ENCODE peak calls at places on chromosomes 7 and 10, in ten cellular contexts. V is epithelial cell of esophagus; I is activated CD8-positive, alpha-beta T cell treated with anti-CD3 and anti-CD28 coated beads, Interleukin-2, amount 10 ng/mL, durations not matched to agents 7 days and 5 days; S is EH; H is glutamatergic neuron; D is RCC 7860; A is brain microvascular endothelial cell; U is GM13977; J is Peyer's patch; O is tibial nerve. X is an unnamed sample.

GRCh38 chr10:122515022-122515424 is 45.5 kb upstream of the DMBT1 start:
- DNase-seq in J (no peak), S (no peak), V (no peak), A (no peak), O (no peak), H (no peak), I (no peak), D (no peak), U (no peak), X (no peak)

GRCh38 chr10:126729314-126729871 is 58.9 kb upstream of the C10orf90 start:
- DNase-seq in J (no peak), H (no peak), A (no peak), V (no peak), U (no peak), S (no peak), I (no peak), D (no peak), O (no peak), X (no peak)

GRCh38 chr7:72781631-72782030 is 46.4 kb downstream of the TYW1B start:
- DNase-seq in S (no peak), D (no peak), O (no peak), H (no peak), I (no peak), J (no peak), V (no peak), U (no peak), A (no peak), X (no peak)

GRCh38 chr7:5198741-5199140 is 8.7 kb downstream of the WIPI2 start:
- DNase-seq in I (no peak), J (no peak), V (no peak), O (no peak), S (no peak), A (no peak), H (no peak), U (no peak), D (no peak), X (no peak)

GRCh38 chr7:84389242-84389641 is 194.7 kb upstream of the SEMA3A start:
- DNase-seq in J (no peak), S (no peak), A (no peak), H (no peak), D (no peak), V (no peak), U (peak), O (no peak), I (no peak), X (no peak)

GRCh38 chr10:126663880-126664279 is 6.6 kb downstream of the C10orf90 start:
- DNase-seq in H (no peak), I (no peak), S (peak), D (peak), O (no peak), J (no peak), U (no peak), V (peak), A (peak), X (peak)

GRCh38 chr7:17098515-17098914 is 199.9 kb upstream of the AHR start:
- DNase-seq in J (no peak), I (no peak), D (no peak), O (no peak), U (no peak), S (no peak), A (no peak), V (no peak), H (no peak), X (no peak)

GRCh38 chr7:149830997-149831729 is 7.0 kb upstream of the ZNF862 start:
- DNase-seq in V (no peak), J (no peak), D (no peak), U (no peak), O (no peak), I (no peak), H (no peak), S (no peak), A (no peak), X (no peak)

GRCh38 chr7:155919400-155920067 is 107.3 kb upstream of the SHH start:
- DNase-seq in U (no peak), D (no peak), A (no peak), V (no peak), J (no peak), H (no peak), O (no peak), I (no peak), S (no peak), X (no peak)

GRCh38 chr7:1926908-1927306 is 256.8 kb downstream of the ELFN1 start:
- DNase-seq in I (no peak), U (no peak), O (no peak), H (no peak), S (no peak), V (no peak), A (no peak), D (no peak), J (no peak), X (no peak)

GRCh38 chr7:102473271-102473991 is 5.3 kb downstream of the POLR2J start:
- DNase-seq in I (no peak), O (no peak), S (no peak), H (peak), V (no peak), J (peak), D (no peak), U (no peak), A (no peak), X (no peak)

GRCh38 chr7:16649196-16649595 is 3.2 kb downstream of the BZW2 start:
- DNase-seq in U (no peak), I (no peak), J (no peak), V (peak), H (no peak), A (no peak), S (peak), D (no peak), O (no peak), X (no peak)

GRCh38 chr10:84172435-84173356 is 905 bp upstream of the GPR15LG start:
- DNase-seq in S (no peak), A (no peak), U (peak), I (peak), H (no peak), V (no peak), J (peak), O (no peak), D (peak), X (no peak)

GRCh38 chr10:29946953-29947700 is 112.3 kb downstream of the JCAD start:
- DNase-seq in J (no peak), U (no peak), V (peak), H (no peak), A (peak), S (peak), D (peak), O (peak), I (no peak), X (peak)

GRCh38 chr10:96025566-96025965 is 17.8 kb upstream of the CCNJ start:
- DNase-seq in O (no peak), S (peak), A (peak), U (no peak), H (no peak), I (peak), D (no peak), V (peak), J (no peak), X (peak)

GRCh38 chr7:67551027-67551426 is 554.4 kb downstream of the TYW1 start:
- DNase-seq in I (no peak), D (no peak), U (no peak), J (no peak), V (no peak), O (no peak), H (no peak), A (no peak), S (no peak), X (no peak)

GRCh38 chr7:55050286-55050685 is 31.5 kb downstream of the EGFR start:
- DNase-seq in A (no peak), U (no peak), I (no peak), O (no peak), S (peak), V (no peak), H (no peak), J (no peak), D (no peak), X (no peak)

GRCh38 chr7:47609803-47610452 is 28.0 kb upstream of the TNS3 start:
- DNase-seq in S (peak), D (no peak), H (no peak), O (peak), V (no peak), J (peak), U (no peak), A (peak), I (no peak), X (peak)

GRCh38 chr10:116767235-116767634 is 24.9 kb upstream of the HSPA12A start:
- DNase-seq in O (no peak), H (peak), S (peak), U (no peak), V (no peak), A (no peak), D (peak), J (no peak), I (no peak), X (peak)

X was measured in AG08395.